ENCODE peak calls at places on chromosomes 6 and 20, in nine cellular contexts. H is GM12865; Q is left colon; I is bronchial epithelial cell; M is activated T-helper 1 cell treated with anti-CD3 and anti-CD28 coated beads, Interleukin-2, amount 50 U/mL, for 16 hours; C is activated CD8-positive, alpha-beta memory T cell treated with anti-CD3 and anti-CD28 coated beads for 48 hours; G is CD4-positive, CD25-positive, alpha-beta regulatory T cell; K is AML-193; W is GDM1. T is an unnamed sample.
A peak's percentile ranks its signal among the peaks of the same experiment; 100 is the strongest.

GRCh38 chr6:163390770-163391169 is 23.7 kb upstream of the QKI start:
- DNase-seq in H (no peak), Q (no peak), I (no peak), M (no peak), C (no peak), G (no peak), K (no peak), W (no peak), T (no peak)

GRCh38 chr20:2093883-2094282 is 7.7 kb upstream of the STK35 start:
- DNase-seq in H (no peak), Q (no peak), I (no peak), M (no peak), C (no peak), G (no peak), K (no peak), W (no peak), T (no peak)

GRCh38 chr20:21229163-21229562 is 74.0 kb upstream of the XRN2 start:
- DNase-seq in H (no peak), Q (no peak), I (peak; percentile 11), M (no peak), C (no peak), G (no peak), K (no peak), W (no peak), T (no peak)

GRCh38 chr20:32451682-32452461 is 93.7 kb downstream of the ASXL1 start:
- DNase-seq in H (no peak), Q (peak; percentile 20), I (no peak), M (no peak), C (no peak), G (no peak), K (no peak), W (no peak), T (no peak)

GRCh38 chr20:21601799-21602198 is 87.9 kb upstream of the NKX2-2 start:
- DNase-seq in H (no peak), Q (no peak), I (no peak), M (no peak), C (no peak), G (no peak), K (no peak), W (no peak), T (no peak)

GRCh38 chr20:34222208-34222607 is 19.0 kb upstream of the ASIP start:
- DNase-seq in H (peak; percentile 29), Q (no peak), I (peak; percentile 70), M (no peak), C (no peak), G (peak; percentile 32), K (peak; percentile 44), W (no peak), T (no peak)

GRCh38 chr20:41632896-41633295 is 14.7 kb upstream of the CHD6 start:
- DNase-seq in H (no peak), Q (no peak), I (peak; percentile 64), M (no peak), C (no peak), G (no peak), K (peak; percentile 23), W (no peak), T (no peak)

GRCh38 chr6:14719273-14719672 is 526.6 kb upstream of the JARID2 start:
- DNase-seq in H (no peak), Q (no peak), I (no peak), M (no peak), C (no peak), G (no peak), K (no peak), W (no peak), T (no peak)

GRCh38 chr20:24985802-24986201 is 6.7 kb downstream of the APMAP start:
- DNase-seq in H (no peak), Q (no peak), I (no peak), M (no peak), C (no peak), G (no peak), K (no peak), W (no peak), T (no peak)

GRCh38 chr6:28090902-28091586 is 10.7 kb downstream of the ZNF165 start:
- DNase-seq in H (no peak), Q (no peak), I (no peak), M (no peak), C (no peak), G (no peak), K (no peak), W (no peak), T (no peak)

GRCh38 chr6:133467982-133468380 is 226.8 kb downstream of the EYA4 start:
- DNase-seq in H (no peak), Q (no peak), I (no peak), M (no peak), C (no peak), G (no peak), K (no peak), W (no peak), T (no peak)

GRCh38 chr6:3232017-3232838 is 4.8 kb upstream of the TUBB2B start:
- DNase-seq in H (no peak), Q (no peak), I (no peak), M (no peak), C (no peak), G (no peak), K (no peak), W (no peak), T (no peak)

GRCh38 chr6:151690303-151690702 is 117.2 kb upstream of the ESR1 start:
- DNase-seq in H (peak; percentile 30), Q (no peak), I (no peak), M (no peak), C (no peak), G (peak; percentile 57), K (peak; percentile 85), W (no peak), T (no peak)

GRCh38 chr6:33983109-33983475 is 162.8 kb downstream of the GRM4 start:
- DNase-seq in H (no peak), Q (peak; percentile 89), I (peak; percentile 51), M (no peak), C (no peak), G (no peak), K (no peak), W (no peak), T (peak; percentile 64)

GRCh38 chr20:45100563-45101245 is at the start of gene KCNS1:
- DNase-seq in H (no peak), Q (no peak), I (no peak), M (no peak), C (no peak), G (no peak), K (no peak), W (no peak), T (no peak)

GRCh38 chr6:14294270-14294951 is 176.8 kb downstream of the CD83 start:
- DNase-seq in H (no peak), Q (no peak), I (no peak), M (no peak), C (no peak), G (no peak), K (no peak), W (no peak), T (no peak)

GRCh38 chr20:5696011-5696559 is 54.1 kb upstream of the SHLD1 start:
- DNase-seq in H (no peak), Q (peak; percentile 26), I (no peak), M (no peak), C (no peak), G (no peak), K (no peak), W (no peak), T (no peak)

GRCh38 chr6:158008894-158009891 is 27.5 kb downstream of the SYNJ2 start:
- DNase-seq in H (peak; percentile 42), Q (no peak), I (no peak), M (no peak), C (no peak), G (peak; percentile 54), K (peak; percentile 13), W (peak; percentile 35), T (peak; percentile 91)

GRCh38 chr6:46191961-46192360 is 21.2 kb upstream of the ENPP5 start:
- DNase-seq in H (no peak), Q (no peak), I (peak; percentile 56), M (no peak), C (no peak), G (no peak), K (no peak), W (no peak), T (no peak)

GRCh38 chr20:53736757-53737403 is 143.2 kb upstream of the ZNF217 start:
- DNase-seq in H (peak; percentile 86), Q (no peak), I (peak; percentile 64), M (no peak), C (no peak), G (peak; percentile 15), K (peak; percentile 68), W (no peak), T (no peak)

GRCh38 chr6:160259143-160259425 is 463 bp upstream of the SLC22A2 start:
- DNase-seq in H (no peak), Q (no peak), I (no peak), M (no peak), C (no peak), G (no peak), K (no peak), W (no peak), T (no peak)

GRCh38 chr6:20632696-20633095 is 98.4 kb downstream of the CDKAL1 start:
- DNase-seq in H (no peak), Q (no peak), I (no peak), M (no peak), C (no peak), G (peak; percentile 67), K (no peak), W (no peak), T (no peak)

GRCh38 chr20:47544240-47544639 is 42.6 kb downstream of the NCOA3 start:
- DNase-seq in H (peak; percentile 31), Q (no peak), I (peak; percentile 41), M (no peak), C (no peak), G (no peak), K (no peak), W (no peak), T (no peak)

GRCh38 chr6:152975204-152975915 is 7.5 kb downstream of the FBXO5 start:
- DNase-seq in H (no peak), Q (no peak), I (no peak), M (no peak), C (no peak), G (peak; percentile 66), K (peak; percentile 78), W (no peak), T (no peak)

GRCh38 chr6:75893058-75893775 is 144.2 kb downstream of the MYO6 start:
- DNase-seq in H (peak; percentile 60), Q (no peak), I (peak; percentile 61), M (no peak), C (no peak), G (peak; percentile 51), K (peak; percentile 77), W (no peak), T (no peak)

GRCh38 chr20:20233041-20233514 is 134.8 kb upstream of the INSM1 start:
- DNase-seq in H (peak; percentile 73), Q (no peak), I (no peak), M (no peak), C (no peak), G (no peak), K (no peak), W (peak; percentile 85), T (no peak)

GRCh38 chr6:110042670-110043296 is 64.7 kb downstream of the GPR6 start:
- DNase-seq in H (no peak), Q (no peak), I (no peak), M (no peak), C (no peak), G (no peak), K (no peak), W (no peak), T (peak; percentile 51)

GRCh38 chr6:140627002-140627401 is 1252.6 kb upstream of the CITED2 start:
- DNase-seq in H (no peak), Q (no peak), I (no peak), M (no peak), C (no peak), G (no peak), K (no peak), W (no peak), T (no peak)

GRCh38 chr6:46581459-46582177 is 71.0 kb downstream of the CYP39A1 start:
- DNase-seq in H (no peak), Q (no peak), I (peak; percentile 3), M (no peak), C (no peak), G (no peak), K (no peak), W (no peak), T (no peak)

GRCh38 chr20:19099586-19100555 is 112.6 kb upstream of the SLC24A3 start:
- DNase-seq in H (no peak), Q (peak; percentile 69), I (no peak), M (no peak), C (no peak), G (no peak), K (no peak), W (no peak), T (no peak)

GRCh38 chr6:13589801-13590200 is 15.4 kb downstream of the SIRT5 start:
- DNase-seq in H (no peak), Q (no peak), I (no peak), M (no peak), C (no peak), G (no peak), K (no peak), W (no peak), T (peak; percentile 48)

T was measured in osteocyte.